ENCODE peak calls at places on chromosome X, in four cellular contexts. O is GM23338, H is substantia nigra, Y is IMR-90. I is an unnamed sample.
A peak's percentile ranks its signal among the peaks of the same experiment; 100 is the strongest.

GRCh38 chrX:80550722-80551121 is 130.5 kb downstream of the TENT5D start:
- DNase-seq in O (peak; percentile 43), H (no peak), Y (no peak), I (no peak)

GRCh38 chrX:1137531-1137930 is 74.9 kb downstream of the CRLF2 start:
- DNase-seq in O (no peak), H (no peak), Y (no peak), I (no peak)

GRCh38 chrX:96004386-96004785 is 680.3 kb upstream of the DIAPH2 start:
- DNase-seq in O (no peak), Y (peak; percentile 74), H (no peak), I (peak; percentile 8)

GRCh38 chrX:9349572-9350259 is 115.1 kb upstream of the TBL1X start:
- DNase-seq in H (no peak), O (no peak), Y (peak; percentile 75), I (no peak)

GRCh38 chrX:12789976-12790375 is 1.2 kb upstream of the PRPS2 start:
- DNase-seq in H (no peak), O (no peak), Y (no peak), I (no peak)

GRCh38 chrX:13254076-13254785 is 65.6 kb downstream of the ATXN3L start:
- DNase-seq in H (no peak), Y (peak; percentile 53), O (no peak), I (no peak)

GRCh38 chrX:29225670-29226069 is 638.4 kb downstream of the IL1RAPL1 start:
- DNase-seq in O (peak; percentile 88), H (no peak), Y (no peak), I (no peak)

GRCh38 chrX:40100141-40100536 is 2.4 kb upstream of the BCOR start:
- DNase-seq in Y (no peak), H (no peak), O (no peak), I (no peak)

GRCh38 chrX:41906515-41907165 is 16.7 kb downstream of the CASK start:
- DNase-seq in O (no peak), H (no peak), Y (no peak), I (no peak)

GRCh38 chrX:44036336-44036735 is 63.1 kb upstream of the NDP start:
- DNase-seq in H (no peak), O (no peak), Y (peak; percentile 55), I (no peak)

GRCh38 chrX:20378291-20378920 is 111.7 kb upstream of the RPS6KA3 start:
- DNase-seq in H (no peak), O (no peak), Y (peak; percentile 31), I (peak; percentile 73)

GRCh38 chrX:31223817-31224216 is 152.0 kb upstream of the FTHL17 start:
- DNase-seq in H (no peak), O (no peak), Y (peak; percentile 80), I (peak; percentile 76)

GRCh38 chrX:124440674-124441073 is 94.3 kb downstream of the SH2D1A start:
- DNase-seq in H (no peak), Y (no peak), O (no peak), I (no peak)

GRCh38 chrX:50725310-50725709 is 88.7 kb downstream of the SHROOM4 start:
- DNase-seq in O (no peak), Y (no peak), H (no peak), I (no peak)

GRCh38 chrX:131650637-131651410 is 107.0 kb downstream of the OR13H1 start:
- DNase-seq in O (no peak), Y (no peak), H (no peak), I (no peak)

GRCh38 chrX:116490091-116490490 is 27.3 kb upstream of the CT83 start:
- DNase-seq in H (no peak), Y (no peak), O (no peak), I (no peak)

GRCh38 chrX:130984782-130985181 is 73.4 kb upstream of the ARHGAP36 start:
- DNase-seq in Y (no peak), O (no peak), H (no peak), I (no peak)

GRCh38 chrX:100904433-100904832 is 24.3 kb downstream of the XKRX start:
- DNase-seq in O (no peak), Y (no peak), H (no peak), I (no peak)

GRCh38 chrX:140091276-140091886 is 126.1 kb upstream of the CXorf66 start:
- DNase-seq in Y (no peak), H (peak; percentile 0), O (peak; percentile 51), I (no peak)

GRCh38 chrX:68994883-68995255 is 166.0 kb downstream of the EFNB1 start:
- DNase-seq in O (no peak), Y (no peak), H (no peak), I (no peak)

GRCh38 chrX:68994135-68994882 is 165.5 kb downstream of the EFNB1 start:
- DNase-seq in O (no peak), H (no peak), Y (no peak), I (no peak)

GRCh38 chrX:68995780-68996551 is 167.1 kb downstream of the EFNB1 start:
- DNase-seq in H (no peak), Y (peak; percentile 78), O (no peak), I (no peak)

GRCh38 chrX:68997461-68997860 is 167.8 kb downstream of the PJA1 start:
- DNase-seq in H (no peak), O (no peak), Y (peak; percentile 22), I (no peak)

GRCh38 chrX:68995386-68995779 is 166.6 kb downstream of the EFNB1 start:
- DNase-seq in Y (no peak), H (no peak), O (no peak), I (no peak)
- H3K27ac ChIP-seq in Y (no peak overlapping the region), H (no peak overlapping the region), O (no peak overlapping the region), I (no peak overlapping the region)

DNA sequence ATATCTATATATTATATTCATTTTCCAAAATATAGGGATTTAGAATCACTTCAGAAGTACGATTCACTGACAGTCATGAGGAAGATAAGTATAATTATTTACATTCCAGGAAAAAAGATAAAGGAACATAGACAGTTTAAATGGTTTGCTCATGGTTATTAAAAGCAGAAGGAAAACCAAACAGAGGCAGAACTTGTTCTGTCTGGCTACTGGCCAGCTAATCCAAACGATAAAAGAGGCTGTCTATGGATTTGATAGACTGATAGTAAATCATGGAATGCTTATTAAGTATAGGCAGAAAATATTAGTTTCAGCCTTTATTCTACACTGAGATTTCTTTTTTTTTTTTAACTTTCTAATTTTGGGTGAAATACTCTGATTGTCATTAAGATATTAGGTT is 50.2 kb downstream of the RPGR start:
- DNase-seq in H (no peak), O (no peak), Y (peak; percentile 4), I (no peak)
- H3K27ac ChIP-seq in H (no peak overlapping the region), O (no peak overlapping the region), Y (no peak overlapping the region), I (no peak overlapping the region)

GRCh38 chrX:107728342-107729099 is 47.1 kb downstream of the TSC22D3 start:
- DNase-seq in H (peak; percentile 36), Y (no peak), O (no peak), I (no peak)

GRCh38 chrX:107725761-107726555 is 49.6 kb downstream of the TSC22D3 start:
- DNase-seq in O (no peak), H (no peak), Y (no peak), I (no peak)

GRCh38 chrX:107729558-107730297 is 45.9 kb downstream of the TSC22D3 start:
- DNase-seq in O (peak; percentile 25), H (no peak), Y (no peak), I (no peak)

GRCh38 chrX:107724653-107725052 is 50.9 kb downstream of the TSC22D3 start:
- DNase-seq in H (no peak), Y (no peak), O (no peak), I (no peak)

DNA sequence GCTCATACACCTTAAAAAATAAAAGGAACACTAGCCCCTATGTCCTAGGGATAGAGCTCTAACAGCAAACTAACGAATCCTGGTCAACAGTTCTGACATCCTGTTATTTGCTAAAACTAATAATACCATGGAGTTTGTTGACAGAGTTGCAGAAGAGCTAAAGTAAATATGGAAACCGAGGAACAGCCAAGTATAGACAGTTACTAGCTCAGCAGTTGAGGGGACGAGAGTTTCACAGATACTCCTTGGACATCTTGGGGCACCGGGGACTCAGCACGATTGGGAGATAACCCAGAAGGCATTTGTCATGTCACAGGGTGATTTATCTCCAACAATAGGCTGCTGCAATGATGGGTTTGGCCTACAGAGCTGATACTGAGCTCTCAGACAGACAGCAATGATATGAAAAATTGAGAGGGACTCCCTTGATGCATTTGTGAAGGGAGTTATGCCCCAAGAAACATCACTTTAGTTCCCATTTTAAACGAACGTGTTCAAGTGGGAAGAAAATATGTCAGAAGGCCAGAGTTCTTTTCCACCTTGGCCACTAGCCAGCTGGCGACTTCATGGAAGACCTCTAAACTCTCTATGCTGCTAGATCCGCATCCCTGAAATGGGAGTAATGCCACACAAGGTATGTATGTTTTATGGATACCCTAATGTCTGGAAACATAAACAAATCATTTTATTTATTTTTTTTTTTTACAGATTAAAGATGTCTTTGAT is 48.6 kb downstream of the TSC22D3 start:
- DNase-seq in Y (no peak), H (no peak), O (no peak), I (no peak)
- H3K27ac ChIP-seq in Y (no peak overlapping the region), H (no peak overlapping the region), O (no peak overlapping the region), I (no peak overlapping the region)

DNA sequence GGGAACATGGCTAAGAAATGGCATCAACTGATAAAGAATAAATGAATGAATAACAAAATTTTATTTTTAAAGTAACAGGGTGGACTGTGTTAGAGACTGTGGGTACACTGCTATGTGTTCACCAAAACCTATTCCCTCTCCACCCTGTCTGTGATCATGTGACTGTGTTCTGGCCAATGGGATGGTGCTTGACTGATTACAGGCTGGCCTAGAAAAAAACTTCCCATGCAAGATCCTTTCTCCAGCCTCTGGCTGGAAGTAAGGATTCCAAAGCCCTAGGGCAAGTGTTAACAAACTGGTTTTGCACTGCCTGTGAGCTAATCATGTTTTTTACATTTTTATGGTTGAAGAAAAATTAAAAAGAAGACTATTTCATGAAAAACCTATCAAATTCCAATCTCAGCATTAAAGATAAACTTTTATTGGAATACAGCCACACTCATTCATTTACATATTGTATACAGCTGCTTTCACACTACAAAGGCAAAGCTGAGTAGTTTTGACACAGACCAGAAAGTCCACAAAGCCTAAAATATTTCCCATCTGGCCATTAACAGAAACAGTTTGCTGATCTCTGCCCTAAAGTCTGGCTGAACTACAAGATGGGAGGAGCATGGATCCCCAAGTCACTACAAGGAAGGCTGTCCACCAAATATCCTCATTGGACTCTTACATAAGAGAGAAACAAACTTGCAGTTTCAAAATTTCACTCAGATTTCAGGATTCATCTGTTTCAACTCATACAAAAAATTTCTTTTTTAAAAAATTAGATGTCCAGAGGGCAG is 133.2 kb downstream of the ARHGAP6 start:
- DNase-seq in H (no peak), Y (peak; percentile 9), O (peak; percentile 6), I (no peak)
- H3K27ac ChIP-seq in H (no peak overlapping the region), Y (no peak overlapping the region), O (no peak overlapping the region), I (no peak overlapping the region)

GRCh38 chrX:14564058-14564457 is 34.7 kb downstream of the GLRA2 start:
- DNase-seq in O (no peak), H (no peak), Y (no peak), I (no peak)
- H3K27ac ChIP-seq in O (no peak overlapping the region), H (no peak overlapping the region), Y (no peak overlapping the region), I (no peak overlapping the region)

I was measured in epithelial cell of prostate.